ENCODE peak calls at places on chromosome 3, in seven cellular contexts. C is GM12878, T is SK-N-SH, Z is K562, R is HepG2, W is HCT116, X is H1. N is an unnamed sample.

GRCh38 chr3:36729204-36730056 is 34.9 kb downstream of the DCLK3 start:
- DNase-seq in W (peak; percentile 39), T (peak; percentile 54), Z (peak; percentile 58), R (peak; percentile 34), C (no peak), X (no peak), N (peak; percentile 27)

GRCh38 chr3:107962946-107963345 is 127.9 kb downstream of the CD47 start:
- DNase-seq in Z (no peak), W (no peak), R (no peak), T (no peak), C (no peak), X (no peak), N (no peak)

GRCh38 chr3:15796771-15797599 is 794 bp downstream of the ANKRD28 start:
- DNase-seq in R (peak; percentile 52), Z (peak; percentile 40), X (no peak), C (no peak), W (peak; percentile 56), T (peak; percentile 9), N (peak; percentile 48)

GRCh38 chr3:45664558-45664957 is 24.6 kb upstream of the SACM1L start:
- DNase-seq in C (peak; percentile 48), R (peak; percentile 18), T (no peak), X (no peak), W (no peak), Z (no peak), N (no peak)

GRCh38 chr3:55409802-55410201 is 77.3 kb downstream of the WNT5A start:
- DNase-seq in W (no peak), Z (no peak), T (no peak), C (no peak), R (no peak), X (no peak), N (no peak)

GRCh38 chr3:184666422-184666821 is 45.4 kb downstream of the MAGEF1 start:
- DNase-seq in Z (no peak), T (no peak), R (no peak), C (no peak), W (no peak), X (no peak), N (no peak)

GRCh38 chr3:62184559-62184958 is 188.8 kb downstream of the FEZF2 start:
- DNase-seq in X (no peak), T (no peak), Z (no peak), C (no peak), R (peak; percentile 61), W (no peak), N (no peak)

GRCh38 chr3:48984648-48985047 is 5.4 kb upstream of the P4HTM start:
- DNase-seq in Z (no peak), C (no peak), X (no peak), R (no peak), T (no peak), W (no peak), N (no peak)

GRCh38 chr3:37779289-37780152 is 82.2 kb upstream of the CTDSPL start:
- DNase-seq in X (no peak), W (peak; percentile 69), C (no peak), Z (peak; percentile 82), R (peak; percentile 66), T (peak; percentile 69), N (peak; percentile 51)

GRCh38 chr3:106824856-106825255 is 552.4 kb upstream of the CCDC54 start:
- DNase-seq in Z (no peak), T (no peak), X (no peak), W (peak; percentile 12), C (no peak), R (peak; percentile 3), N (peak; percentile 13)

GRCh38 chr3:165395188-165395587 is 199.0 kb upstream of the SLITRK3 start:
- DNase-seq in Z (no peak), R (no peak), T (no peak), X (no peak), C (no peak), W (no peak), N (no peak)

GRCh38 chr3:9732080-9732752 is 681 bp downstream of the BRPF1 start:
- DNase-seq in W (no peak), Z (peak; percentile 64), X (peak; percentile 54), T (no peak), C (no peak), R (no peak), N (no peak)

GRCh38 chr3:169310190-169310918 is 353.2 kb downstream of the MECOM start:
- DNase-seq in T (no peak), R (no peak), X (no peak), C (no peak), W (no peak), Z (no peak), N (no peak)

GRCh38 chr3:22089284-22089683 is 338.3 kb upstream of the ZNF385D start:
- DNase-seq in X (no peak), R (peak; percentile 23), W (no peak), C (peak; percentile 34), Z (no peak), T (peak; percentile 6), N (no peak)

GRCh38 chr3:111851511-111851954 is 7.5 kb upstream of the PHLDB2 start:
- DNase-seq in R (no peak), T (no peak), C (no peak), X (no peak), W (peak; percentile 86), Z (no peak), N (no peak)

GRCh38 chr3:125381743-125382142 is 6.6 kb upstream of the ZNF148 start:
- DNase-seq in C (peak; percentile 43), Z (no peak), W (no peak), R (no peak), X (no peak), T (no peak), N (no peak)

GRCh38 chr3:115194461-115194860 is 47.4 kb upstream of the ZBTB20 start:
- DNase-seq in R (no peak), C (no peak), T (no peak), Z (no peak), W (no peak), X (no peak), N (no peak)

GRCh38 chr3:24521306-24522154 is 26.9 kb upstream of the THRB start:
- DNase-seq in X (peak; percentile 65), R (peak; percentile 36), W (no peak), Z (peak; percentile 64), C (no peak), T (peak; percentile 81), N (no peak)

GRCh38 chr3:31165399-31165860 is 271.0 kb upstream of the GADL1 start:
- DNase-seq in W (no peak), R (no peak), T (no peak), C (no peak), X (no peak), Z (no peak), N (no peak)

GRCh38 chr3:181326637-181327223 is 337.2 kb upstream of the DNAJC19 start:
- DNase-seq in W (peak; percentile 15), X (no peak), Z (peak; percentile 23), T (no peak), R (peak; percentile 18), C (no peak), N (peak; percentile 8)

GRCh38 chr3:64143399-64144130 is 81.7 kb downstream of the PRICKLE2 start:
- DNase-seq in T (no peak), R (no peak), Z (no peak), W (no peak), C (no peak), X (no peak), N (no peak)

GRCh38 chr3:147421184-147421912 is 12.2 kb downstream of the ZIC1 start:
- DNase-seq in R (no peak), W (no peak), C (no peak), X (peak; percentile 81), Z (no peak), T (peak; percentile 63), N (no peak)

GRCh38 chr3:151230644-151231043 is 27.6 kb upstream of the GPR171 start:
- DNase-seq in Z (no peak), W (no peak), R (no peak), T (no peak), C (no peak), X (no peak), N (no peak)

GRCh38 chr3:57652203-57652602 is 40.7 kb downstream of the DENND6A start:
- DNase-seq in C (no peak), Z (peak; percentile 7), T (no peak), W (no peak), X (no peak), R (no peak), N (no peak)

GRCh38 chr3:98108162-98108561 is 21.2 kb downstream of the OR5AC2 start:
- DNase-seq in W (no peak), T (no peak), C (no peak), Z (no peak), R (no peak), X (no peak), N (no peak)

GRCh38 chr3:184299488-184300376 is 691 bp downstream of the PSMD2 start:
- DNase-seq in C (no peak), X (no peak), W (no peak), T (no peak), Z (no peak), R (no peak), N (no peak)

GRCh38 chr3:8443829-8444791 is 57.5 kb upstream of the LMCD1 start:
- DNase-seq in C (no peak), X (peak; percentile 55), Z (no peak), T (peak; percentile 76), R (peak; percentile 99), W (peak; percentile 63), N (peak; percentile 93)

DNA sequence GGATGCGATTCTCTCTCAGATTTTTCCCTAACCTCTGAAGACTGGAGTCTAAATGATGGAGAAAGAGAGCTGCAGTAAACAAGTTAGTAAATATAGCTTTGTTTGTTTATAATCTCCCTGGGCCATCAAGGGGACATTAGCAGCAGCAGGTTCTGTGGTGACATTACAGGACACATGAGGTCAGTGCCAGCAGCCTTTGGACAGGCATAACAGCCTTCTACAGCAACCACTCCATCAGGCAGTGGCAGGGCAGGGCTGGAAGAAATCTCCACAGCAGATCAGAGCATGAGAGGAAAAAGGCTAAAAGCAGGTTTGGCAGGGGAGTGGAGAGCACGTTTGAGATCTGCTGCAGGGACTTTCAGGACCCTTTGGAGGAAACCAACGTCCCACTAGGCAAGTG is 127.6 kb upstream of the ACP3 start:
- DNase-seq in T (peak; percentile 13), X (no peak), C (no peak), W (no peak), R (no peak), Z (no peak), N (no peak)
- H3K27ac ChIP-seq in T (no peak overlapping the region), X (no peak overlapping the region), C (no peak overlapping the region), W (no peak overlapping the region), R (no peak overlapping the region), Z (no peak overlapping the region), N (no peak overlapping the region)

GRCh38 chr3:4740397-4741105 is 238.7 kb upstream of the BHLHE40 start:
- DNase-seq in Z (no peak), C (no peak), T (no peak), X (no peak), R (no peak), W (no peak), N (no peak)
- TF ChIP-seq SIN3A in Z (no peak), C (no peak), T (no peak), X (no peak), R (no peak), W (no peak), N (no peak)

DNA sequence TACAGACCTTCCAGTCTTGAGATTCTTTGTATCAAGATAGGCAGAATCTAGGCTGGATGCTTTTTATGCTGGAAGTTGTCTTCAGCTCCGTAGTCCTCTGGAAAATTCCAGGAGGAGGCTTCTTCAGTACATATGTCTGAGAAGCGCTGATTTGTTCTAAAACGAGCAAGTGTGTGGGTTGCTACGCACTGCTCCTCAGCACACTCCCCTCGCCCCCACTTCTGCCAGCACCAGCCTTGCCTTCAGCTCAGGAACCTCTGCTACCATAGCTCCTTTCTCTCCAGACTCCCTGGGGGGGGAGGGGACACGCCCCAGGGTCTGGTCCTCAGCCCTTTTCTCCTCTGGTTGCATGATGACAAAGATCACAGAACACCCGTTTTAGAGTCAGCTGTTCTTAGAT is 75.5 kb upstream of the TRA2B start:
- DNase-seq in R (no peak), Z (no peak), W (no peak), C (no peak), X (no peak), T (no peak), N (no peak)
- H3K27ac ChIP-seq in R (no peak overlapping the region), Z (no peak overlapping the region), W (no peak overlapping the region), C (no peak overlapping the region), X (no peak overlapping the region), T (no peak overlapping the region), N (no peak overlapping the region)

GRCh38 chr3:40170395-40170794 is 139.1 kb upstream of the EIF1B start:
- DNase-seq in T (no peak), Z (no peak), R (no peak), C (peak; percentile 66), X (no peak), W (no peak), N (no peak)
- TF ChIP-seq SIN3A in T (no peak), Z (no peak), R (no peak), C (no peak), X (no peak), W (no peak), N (no peak)